ENCODE peak calls at places on chromosome 21, in seven cellular contexts. O is right lobe of liver, B is tibial nerve, G is vagina, M is HCT116, X is IMR-90, W is spleen. T is an unnamed sample.
A peak's percentile ranks its signal among the peaks of the same experiment; 100 is the strongest.

GRCh38 chr21:44059710-44060109 is 47.5 kb upstream of the PWP2 start:
- DNase-seq in O (no peak), X (no peak), G (no peak), M (no peak), B (no peak), W (no peak), T (no peak)

GRCh38 chr21:16169102-16169511 is 439.3 kb downstream of the USP25 start:
- DNase-seq in X (peak; percentile 8), M (no peak), B (no peak), G (no peak), W (no peak), O (no peak), T (no peak)

GRCh38 chr21:24590261-24590660 is 1017.0 kb downstream of the MRPL39 start:
- DNase-seq in O (no peak), W (no peak), X (no peak), B (no peak), M (no peak), G (no peak), T (no peak)

GRCh38 chr21:18661842-18662241 is 258.3 kb upstream of the TMPRSS15 start:
- DNase-seq in O (no peak), M (no peak), X (no peak), G (no peak), W (no peak), B (no peak), T (no peak)

GRCh38 chr21:36966846-36967657 is 583 bp upstream of the HLCS start:
- DNase-seq in M (no peak), B (no peak), X (no peak), W (peak; percentile 90), G (no peak), O (no peak), T (no peak)

GRCh38 chr21:43922949-43923348 is 57.9 kb downstream of the AGPAT3 start:
- DNase-seq in G (no peak), M (no peak), O (no peak), B (no peak), X (no peak), W (no peak), T (no peak)

GRCh38 chr21:21179619-21180336 is 181.6 kb downstream of the NCAM2 start:
- DNase-seq in M (no peak), W (no peak), G (no peak), O (no peak), X (no peak), B (no peak), T (no peak)

GRCh38 chr21:44648557-44649311 is 2.5 kb downstream of the KRTAP10-11 start:
- DNase-seq in W (no peak), G (no peak), O (no peak), X (no peak), M (no peak), B (no peak), T (no peak)

GRCh38 chr21:45982256-45982757 is 737 bp downstream of the COL6A1 start:
- DNase-seq in X (no peak), O (peak; percentile 53), B (no peak), W (peak; percentile 77), M (no peak), G (no peak), T (no peak)

GRCh38 chr21:29335720-29336119 is 37.0 kb downstream of the BACH1 start:
- DNase-seq in B (no peak), W (no peak), X (peak; percentile 61), G (no peak), O (no peak), M (no peak), T (no peak)

GRCh38 chr21:28916150-28916893 is 76.4 kb downstream of the LTN1 start:
- DNase-seq in X (no peak), W (no peak), G (no peak), M (no peak), B (no peak), O (no peak), T (no peak)

GRCh38 chr21:41717573-41718330 is 49.1 kb downstream of the RIPK4 start:
- DNase-seq in W (no peak), M (no peak), B (no peak), G (no peak), O (no peak), X (no peak), T (no peak)

GRCh38 chr21:9772348-9772672 is 749.1 kb upstream of the TPTE start:
- DNase-seq in G (peak; percentile 86), M (no peak), W (no peak), X (no peak), O (no peak), B (no peak), T (no peak)
- H3K9me3 ChIP-seq in G (peaks cover 7% of the 10 kb centered on the region), M (peaks cover 61% of the 10 kb centered on the region), W (peaks cover 84% of the 10 kb centered on the region), X (peaks cover 59% of the 10 kb centered on the region), O (no peaks in the 10 kb centered on the region), B (peaks cover 28% of the 10 kb centered on the region), T (no peaks in the 10 kb centered on the region)

DNA sequence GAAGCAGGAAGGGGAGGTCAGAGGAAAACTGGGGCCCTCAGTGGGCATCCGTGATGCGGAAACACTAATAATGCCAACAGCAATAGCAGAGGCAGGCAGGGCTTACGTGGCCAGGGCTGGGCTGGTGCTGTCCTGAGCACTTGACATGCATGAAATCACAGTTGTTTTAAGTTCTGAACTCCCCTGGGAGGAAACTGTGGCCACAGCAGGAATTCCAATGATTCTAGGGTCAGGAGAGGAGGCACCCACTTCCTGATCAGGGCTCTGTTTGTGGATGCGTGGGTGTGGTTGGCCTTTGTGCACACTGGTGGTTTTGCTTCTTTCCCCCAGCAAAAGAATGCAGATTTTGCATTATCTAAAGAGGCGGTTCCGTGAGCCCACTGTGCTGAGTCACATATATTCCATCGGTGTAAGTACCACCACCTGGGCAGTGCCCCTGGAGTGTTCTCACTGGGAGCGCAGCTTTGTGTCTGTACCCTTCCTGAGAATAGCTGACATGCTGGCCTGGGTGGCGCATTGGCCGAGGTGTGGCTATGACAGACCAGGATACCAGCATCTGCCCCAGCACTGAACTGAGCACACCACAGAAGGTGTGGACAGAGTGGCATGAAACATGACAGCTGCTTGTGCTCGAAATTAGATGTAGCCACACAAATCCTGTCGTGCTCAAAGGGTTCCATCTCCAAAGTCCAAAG is 71.0 kb downstream of the PDE9A start:
- DNase-seq in O (no peak), G (no peak), W (no peak), B (no peak), M (peak; percentile 89), X (peak; percentile 92), T (no peak)
- TF ChIP-seq POLR2A in O (no peak), G (no peak), W (no peak), B (no peak), M (no peak), X (no peak), T (no peak)

GRCh38 chr21:33976082-33976979 is 60.7 kb upstream of the ATP5PO start:
- DNase-seq in B (no peak), W (no peak), O (no peak), M (no peak), G (peak; percentile 88), X (peak; percentile 94), T (no peak)
- H3K27ac ChIP-seq in B (peak overlapping the region; percentile 71), W (peak overlapping the region; percentile 19), O (no peak overlapping the region), M (peak overlapping the region; percentile 37), G (peak overlapping the region; percentile 86), X (peak overlapping the region; percentile 89), T (no peak overlapping the region)

GRCh38 chr21:8989883-8990325 is 1531.5 kb upstream of the TPTE start:
- DNase-seq in X (no peak), O (no peak), W (no peak), B (no peak), G (no peak), M (no peak), T (no peak)
- H3K9me3 ChIP-seq in X (peaks cover 47% of the 10 kb centered on the region), O (no peaks in the 10 kb centered on the region), W (peaks cover 5% of the 10 kb centered on the region), B (peaks cover 19% of the 10 kb centered on the region), G (no peaks in the 10 kb centered on the region), M (peaks cover 11% of the 10 kb centered on the region), T (no peaks in the 10 kb centered on the region)

GRCh38 chr21:34968414-34969333 is 80.4 kb downstream of the RUNX1 start:
- DNase-seq in O (no peak), G (no peak), M (no peak), B (no peak), X (no peak), W (no peak), T (no peak)

GRCh38 chr21:34970126-34970525 is 79.0 kb downstream of the RUNX1 start:
- DNase-seq in M (no peak), B (no peak), O (no peak), X (no peak), W (no peak), G (no peak), T (no peak)

GRCh38 chr21:34969431-34970036 is 79.6 kb downstream of the RUNX1 start:
- DNase-seq in M (no peak), W (no peak), G (no peak), B (no peak), X (no peak), O (no peak), T (no peak)

GRCh38 chr21:34965200-34966174 is 83.6 kb downstream of the RUNX1 start:
- DNase-seq in G (no peak), O (no peak), B (no peak), X (peak; percentile 83), W (no peak), M (no peak), T (no peak)

DNA sequence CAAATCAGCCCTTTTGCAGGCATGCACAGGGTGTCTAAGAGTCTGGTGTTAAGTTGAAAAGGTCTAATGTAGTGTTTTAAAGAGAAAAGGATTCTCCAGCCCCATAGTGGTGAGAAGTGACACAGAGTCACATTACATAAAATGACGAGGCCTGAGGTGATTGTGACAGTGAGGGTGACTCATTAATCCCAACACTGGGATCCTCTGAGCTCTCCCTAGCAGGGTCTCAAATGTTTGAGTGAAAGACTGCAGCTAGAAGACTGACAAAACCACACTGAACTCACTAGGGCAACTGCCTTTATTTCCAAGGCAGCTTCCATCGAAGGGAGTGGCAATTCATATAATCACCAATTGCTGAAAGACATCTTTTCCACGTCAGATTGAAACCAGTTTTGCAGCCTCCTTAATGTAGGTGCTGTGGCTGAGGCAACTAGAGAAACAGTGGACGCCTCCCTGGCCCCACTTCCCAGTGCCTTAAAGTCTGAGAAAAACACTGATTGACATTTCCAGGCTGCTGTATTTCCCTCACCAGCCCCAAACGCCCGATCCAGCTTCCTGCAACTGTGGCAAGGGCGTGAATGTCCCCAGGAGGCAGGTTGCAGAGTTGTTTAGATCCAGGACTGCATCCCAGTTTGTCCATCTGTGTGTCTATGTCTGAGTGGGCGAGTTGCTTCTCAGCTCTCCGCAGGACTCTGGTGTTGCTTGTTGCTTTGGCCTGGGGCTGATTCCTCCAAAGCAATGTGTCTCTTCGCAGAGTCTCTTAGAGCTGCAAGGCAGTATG is 81.4 kb downstream of the RUNX1 start:
- DNase-seq in X (peak; percentile 35), G (no peak), O (no peak), M (no peak), B (no peak), W (no peak), T (no peak)
- TF ChIP-seq POLR2A in X (no peak), G (no peak), O (no peak), M (no peak), B (no peak), W (no peak), T (no peak)

GRCh38 chr21:26840206-26840605 is 5.0 kb downstream of the ADAMTS1 start:
- DNase-seq in G (no peak), X (no peak), O (no peak), B (no peak), W (peak; percentile 76), M (no peak), T (peak; percentile 31)
- H3K27ac ChIP-seq in G (peak overlapping the region; percentile 97), X (no peak overlapping the region), O (no peak overlapping the region), B (no peak overlapping the region), W (no peak overlapping the region), M (no peak overlapping the region), T (peak overlapping the region; percentile 10)

T was measured in ovary.